ENCODE peak calls at places on chromosome 15, in nine cellular contexts. L is endothelial cell, K is AG09319, F is astrocyte of the spinal cord, H is RWPE2, X is testis, G is dorsolateral prefrontal cortex, B is neural crest cell, R is A549. Y is an unnamed sample.

GRCh38 chr15:91055548-91056331 is 33.3 kb upstream of the VPS33B start:
- DNase-seq in L (peak; percentile 70), K (peak; percentile 8), F (peak; percentile 49), H (no peak), X (peak; percentile 71), G (peak; percentile 80), B (peak; percentile 54), R (peak; percentile 95), Y (peak; percentile 62)

GRCh38 chr15:82548700-82549099 is 8.4 kb upstream of the RPS17 start:
- DNase-seq in L (no peak), K (no peak), F (no peak), H (no peak), X (no peak), G (no peak), B (no peak), R (no peak), Y (no peak)

GRCh38 chr15:45180201-45180600 is 7.6 kb downstream of the SHF start:
- DNase-seq in L (no peak), K (no peak), F (peak; percentile 31), H (no peak), X (no peak), G (no peak), B (no peak), R (no peak), Y (no peak)

GRCh38 chr15:101031203-101031602 is 112.0 kb downstream of the LRRK1 start:
- DNase-seq in L (peak; percentile 2), K (no peak), F (no peak), H (peak; percentile 26), X (peak; percentile 11), G (no peak), B (peak; percentile 0), R (no peak), Y (no peak)

GRCh38 chr15:29671308-29671981 is 150.8 kb downstream of the TJP1 start:
- DNase-seq in L (no peak), K (no peak), F (peak; percentile 91), H (no peak), X (peak; percentile 11), G (no peak), B (no peak), R (peak; percentile 64), Y (no peak)

GRCh38 chr15:29050870-29051269 is 165.1 kb downstream of the APBA2 start:
- DNase-seq in L (no peak), K (no peak), F (peak; percentile 29), H (peak; percentile 8), X (no peak), G (peak; percentile 29), B (no peak), R (no peak), Y (no peak)

GRCh38 chr15:62941719-62942118 is 100.8 kb upstream of the TPM1 start:
- DNase-seq in L (no peak), K (no peak), F (peak; percentile 40), H (no peak), X (no peak), G (no peak), B (no peak), R (no peak), Y (no peak)

GRCh38 chr15:24877174-24877573 is 77.6 kb upstream of the SNRPN start:
- DNase-seq in L (no peak), K (no peak), F (no peak), H (no peak), X (no peak), G (no peak), B (no peak), R (no peak), Y (no peak)

GRCh38 chr15:100934735-100935134 is 15.6 kb downstream of the LRRK1 start:
- DNase-seq in L (no peak), K (no peak), F (no peak), H (no peak), X (no peak), G (no peak), B (no peak), R (no peak), Y (peak; percentile 16)

GRCh38 chr15:69573815-69574472 is 121.3 kb downstream of the RPLP1 start:
- DNase-seq in L (no peak), K (no peak), F (peak; percentile 29), H (no peak), X (no peak), G (no peak), B (no peak), R (no peak), Y (no peak)

GRCh38 chr15:64461577-64462162 is 1.3 kb downstream of the ZNF609 start:
- DNase-seq in L (peak; percentile 4), K (no peak), F (no peak), H (no peak), X (peak; percentile 25), G (no peak), B (peak; percentile 25), R (peak; percentile 44), Y (peak; percentile 38)

GRCh38 chr15:101347454-101347853 is 52.4 kb upstream of the SNRPA1 start:
- DNase-seq in L (no peak), K (no peak), F (no peak), H (no peak), X (no peak), G (no peak), B (no peak), R (no peak), Y (no peak)

GRCh38 chr15:38874464-38874863 is 309.9 kb upstream of the RASGRP1 start:
- DNase-seq in L (no peak), K (no peak), F (no peak), H (no peak), X (no peak), G (no peak), B (no peak), R (no peak), Y (no peak)

GRCh38 chr15:27271258-27271657 is 300.3 kb downstream of the GABRG3 start:
- DNase-seq in L (no peak), K (no peak), F (no peak), H (no peak), X (no peak), G (no peak), B (no peak), R (no peak), Y (no peak)

GRCh38 chr15:50777045-50777444 is 11.5 kb upstream of the SPPL2A start:
- DNase-seq in L (no peak), K (no peak), F (no peak), H (no peak), X (no peak), G (no peak), B (no peak), R (no peak), Y (no peak)
- TF ChIP-seq CTCF in L (no peak), K (no peak), F (no peak), H (no peak), X (peak; percentile 28), G (no peak), B (peak; percentile 38), R (no peak), Y (no peak)

DNA sequence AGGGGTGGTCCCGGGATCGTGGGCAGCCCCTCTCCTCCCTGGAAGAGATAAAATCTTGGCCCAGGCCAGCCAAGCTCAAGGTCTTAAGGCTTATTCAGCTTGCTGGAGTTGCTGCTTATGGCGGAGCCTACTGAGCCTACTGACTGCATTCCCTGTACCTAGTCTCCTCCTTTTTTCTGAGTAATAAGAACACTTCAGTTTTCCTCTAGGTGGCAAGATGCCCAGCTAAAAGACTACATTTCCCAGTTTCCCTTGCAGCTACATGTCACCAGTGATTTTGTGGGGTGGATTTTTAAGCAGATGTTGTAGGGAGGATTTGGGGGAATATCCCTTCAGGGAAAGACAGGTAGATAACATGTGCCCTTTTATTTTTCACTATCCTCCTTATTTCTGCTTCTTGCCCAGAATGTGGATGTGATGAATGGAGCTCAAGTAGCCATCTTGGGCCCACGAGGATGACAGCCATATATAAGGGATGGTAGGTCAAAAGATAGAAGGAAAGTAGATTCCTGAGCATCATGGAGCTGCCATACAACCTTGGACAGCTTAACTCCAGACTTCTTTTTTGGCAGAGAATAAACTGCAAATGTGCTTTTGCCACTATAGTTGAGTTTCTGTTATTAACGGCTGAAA is 41.5 kb upstream of the INSYN1 start:
- DNase-seq in L (no peak), K (no peak), F (peak; percentile 27), H (no peak), X (no peak), G (no peak), B (no peak), R (no peak), Y (no peak)
- TF ChIP-seq CTCF in L (no peak), K (no peak), F (no peak), H (no peak), X (no peak), G (no peak), B (no peak), R (no peak), Y (no peak)

GRCh38 chr15:84747423-84748273 is 744 bp upstream of the ZNF592 start:
- DNase-seq in L (peak; percentile 74), K (no peak), F (peak; percentile 66), H (peak; percentile 84), X (peak; percentile 69), G (peak; percentile 64), B (peak; percentile 66), R (peak; percentile 67), Y (peak; percentile 85)
- TF ChIP-seq CTCF in L (no peak), K (no peak), F (no peak), H (no peak), X (no peak), G (no peak), B (no peak), R (no peak), Y (no peak)

GRCh38 chr15:94580186-94580585 is 348.8 kb downstream of the MCTP2 start:
- DNase-seq in L (no peak), K (no peak), F (no peak), H (no peak), X (no peak), G (no peak), B (no peak), R (no peak), Y (no peak)

GRCh38 chr15:94584833-94585244 is 353.5 kb downstream of the MCTP2 start:
- DNase-seq in L (peak; percentile 63), K (no peak), F (peak; percentile 48), H (no peak), X (no peak), G (no peak), B (no peak), R (no peak), Y (no peak)

GRCh38 chr15:94579261-94579660 is 347.9 kb downstream of the MCTP2 start:
- DNase-seq in L (no peak), K (no peak), F (no peak), H (no peak), X (no peak), G (no peak), B (no peak), R (no peak), Y (no peak)

GRCh38 chr15:94586099-94586498 is 354.7 kb downstream of the MCTP2 start:
- DNase-seq in L (no peak), K (no peak), F (no peak), H (no peak), X (no peak), G (no peak), B (no peak), R (no peak), Y (no peak)

DNA sequence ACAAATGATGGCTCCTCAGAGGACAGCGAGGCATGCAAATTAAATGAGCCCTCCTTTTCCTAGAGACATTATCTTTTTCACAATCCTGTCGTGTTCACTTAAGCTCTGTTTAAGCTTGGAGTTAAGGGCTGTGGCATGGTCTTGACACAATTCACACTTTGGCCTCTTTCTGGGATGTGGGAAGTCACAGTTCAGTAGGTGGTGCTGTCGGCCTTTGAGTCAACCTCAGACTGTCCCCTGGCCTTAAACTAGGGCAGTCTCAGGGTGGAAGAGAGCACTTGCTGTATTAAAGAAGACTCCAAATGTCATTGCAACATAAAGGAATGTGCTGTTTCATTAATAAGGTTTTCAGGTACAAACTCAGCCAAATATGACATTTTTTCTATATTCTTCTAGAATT is 351.0 kb downstream of the MCTP2 start:
- DNase-seq in L (peak; percentile 62), K (no peak), F (no peak), H (no peak), X (peak; percentile 46), G (no peak), B (peak; percentile 30), R (no peak), Y (peak; percentile 38)
- TF ChIP-seq CTCF in L (no peak), K (no peak), F (no peak), H (peak; percentile 61), X (peak; percentile 12), G (peak; percentile 7), B (peak; percentile 61), R (no peak), Y (peak; percentile 51)